ENCODE peak calls at places on chromosomes 11 and 22, in five cellular contexts. E is amniotic stem cell; P is Right ventricle myocardium inferior; B is CD8-positive, alpha-beta memory T cell; Y is NCI-H1694 treated with DMSO at 0.1 percent for 48 hours. V is an unnamed sample.
A peak's percentile ranks its signal among the peaks of the same experiment; 100 is the strongest.

GRCh38 chr11:128424867-128425285 is 162.5 kb downstream of the ETS1 start:
- DNase-seq in B (no peak), E (no peak), Y (no peak), P (peak; percentile 79), V (no peak)

GRCh38 chr11:67545280-67545679 is 22.0 kb upstream of the CABP2 start:
- DNase-seq in P (peak; percentile 78), B (no peak), E (no peak), Y (no peak), V (no peak)

GRCh38 chr11:15159085-15159484 is 44.4 kb downstream of the INSC start:
- DNase-seq in P (no peak), B (no peak), Y (no peak), E (no peak), V (no peak)

GRCh38 chr11:64449381-64450167 is 90.6 kb downstream of the RPS6KA4 start:
- DNase-seq in B (peak; percentile 51), E (no peak), P (peak; percentile 79), Y (peak; percentile 78), V (no peak)

GRCh38 chr11:62260261-62260953 is 9.6 kb upstream of the SCGB2A2 start:
- DNase-seq in B (no peak), E (no peak), P (no peak), Y (no peak), V (no peak)

GRCh38 chr11:25094085-25094802 is 597.4 kb downstream of the LUZP2 start:
- DNase-seq in E (no peak), B (no peak), Y (no peak), P (peak; percentile 17), V (no peak)

GRCh38 chr11:908273-908672 is 2.3 kb downstream of the CHID1 start:
- DNase-seq in B (no peak), E (no peak), Y (no peak), P (no peak), V (no peak)

GRCh38 chr11:69388661-69389060 is 92.8 kb upstream of the LINC01488 start:
- DNase-seq in P (no peak), E (no peak), Y (no peak), B (no peak), V (no peak)

GRCh38 chr11:74641289-74641688 is 48.9 kb downstream of the POLD3 start:
- DNase-seq in P (no peak), E (no peak), B (no peak), Y (no peak), V (no peak)

GRCh38 chr11:272195-272930 is 5.8 kb upstream of the NLRP6 start:
- DNase-seq in Y (no peak), P (no peak), B (no peak), E (no peak), V (no peak)

GRCh38 chr22:24421428-24421931 is 5.9 kb upstream of the ADORA2A start:
- DNase-seq in E (no peak), B (no peak), Y (no peak), P (no peak), V (no peak)

GRCh38 chr11:113623114-113623513 is 83.0 kb downstream of the TMPRSS5 start:
- DNase-seq in B (no peak), E (no peak), P (no peak), Y (no peak), V (no peak)

GRCh38 chr22:25488244-25489020 is 76.0 kb upstream of the GRK3 start:
- DNase-seq in P (no peak), Y (no peak), B (no peak), E (peak; percentile 1), V (no peak)